ENCODE peak calls at places on chromosomes 11 and 22, in five cellular contexts. U, O, I, V and M are unnamed samples.

GRCh38 chr22:48594757-48595510 is 1232.7 kb downstream of the BRD1 start:
- DNase-seq in I (no peak), O (no peak), U (no peak), V (no peak), M (no peak)

GRCh38 chr22:38699784-38700183 is 959 bp downstream of the JOSD1 start:
- DNase-seq in I (no peak), U (peak), O (peak), V (no peak), M (no peak)

GRCh38 chr11:63508009-63508408 is 2.1 kb downstream of the LGALS12 start:
- DNase-seq in O (peak), I (no peak), U (peak), V (no peak), M (peak)

GRCh38 chr11:6693342-6694228 is 10.4 kb upstream of the MRPL17 start:
- DNase-seq in O (peak), V (peak), I (no peak), U (no peak), M (no peak)

GRCh38 chr11:69893631-69894030 is 74.4 kb upstream of the FGF3 start:
- DNase-seq in U (no peak), V (no peak), I (no peak), O (no peak), M (no peak)

GRCh38 chr22:24440718-24441405 is 13.5 kb downstream of the ADORA2A start:
- DNase-seq in I (no peak), O (no peak), U (peak), V (no peak), M (no peak)

GRCh38 chr11:64564947-64565889 is 25.8 kb upstream of the SLC22A12 start:
- DNase-seq in O (no peak), U (no peak), V (no peak), I (no peak), M (no peak)

GRCh38 chr11:78630155-78630554 is 55.5 kb upstream of the NARS2 start:
- DNase-seq in U (no peak), V (no peak), I (no peak), O (no peak), M (no peak)

GRCh38 chr11:68504432-68505066 is 44.0 kb downstream of the PPP6R3 start:
- DNase-seq in U (peak), O (no peak), V (no peak), I (peak), M (no peak)

GRCh38 chr22:32355760-32356159 is 1.9 kb upstream of the RFPL3 start:
- DNase-seq in U (no peak), O (peak), I (no peak), V (no peak), M (no peak)

GRCh38 chr11:29310016-29310415 is 706.8 kb downstream of the KCNA4 start:
- DNase-seq in I (no peak), O (no peak), U (no peak), V (no peak), M (no peak)

GRCh38 chr11:2883717-2884423 is 1.7 kb downstream of the CDKN1C start:
- DNase-seq in O (no peak), I (no peak), V (no peak), U (no peak), M (no peak)

GRCh38 chr11:78019808-78020207 is 3.3 kb downstream of the KCTD14 start:
- DNase-seq in O (no peak), U (no peak), I (no peak), V (no peak), M (no peak)

GRCh38 chr11:95776859-95777258 is 12.7 kb downstream of the FAM76B start:
- DNase-seq in I (no peak), U (no peak), V (no peak), O (no peak), M (no peak)